ENCODE peak calls at places on chromosomes 11 and 22, in four cellular contexts. K is neural progenitor cell, W is HCT116, L is PC-3. T is an unnamed sample.

GRCh38 chr22:43905681-43906080 is 13.9 kb upstream of the PNPLA5 start:
- DNase-seq in K (no peak), W (no peak), L (no peak), T (no peak)

GRCh38 chr11:115610908-115611307 is 106.7 kb upstream of the CADM1 start:
- DNase-seq in K (no peak), W (no peak), L (no peak), T (no peak)

GRCh38 chr11:73047773-73048371 is 94.2 kb downstream of the FCHSD2 start:
- DNase-seq in K (no peak), W (no peak), L (peak; percentile 26), T (peak; percentile 94)

GRCh38 chr11:85947431-85948272 is 92.5 kb downstream of the CCDC83 start:
- DNase-seq in K (no peak), W (no peak), L (peak; percentile 65), T (no peak)

GRCh38 chr11:40338739-40339138 is 1120.7 kb downstream of the LRRC4C start:
- DNase-seq in K (no peak), W (no peak), L (peak; percentile 31), T (no peak)

GRCh38 chr11:66676931-66677598 is 622 bp downstream of the RBM4B start:
- DNase-seq in K (no peak), W (no peak), L (peak; percentile 24), T (no peak)

GRCh38 chr22:36505998-36506635 is 723 bp downstream of the FOXRED2 start:
- DNase-seq in K (no peak), W (no peak), L (no peak), T (no peak)

GRCh38 chr11:7281083-7281482 is 29.4 kb downstream of the SYT9 start:
- DNase-seq in K (no peak), W (no peak), L (peak; percentile 92), T (no peak)

GRCh38 chr22:41687901-41688364 is 734 bp downstream of the SNU13 start:
- DNase-seq in K (peak; percentile 54), W (no peak), L (peak; percentile 6), T (peak; percentile 52)
- H2AFZ ChIP-seq in K (peak overlapping the region; percentile 18), W (no peak overlapping the region), L (peak overlapping the region; percentile 90), T (peak overlapping the region; percentile 90)

DNA sequence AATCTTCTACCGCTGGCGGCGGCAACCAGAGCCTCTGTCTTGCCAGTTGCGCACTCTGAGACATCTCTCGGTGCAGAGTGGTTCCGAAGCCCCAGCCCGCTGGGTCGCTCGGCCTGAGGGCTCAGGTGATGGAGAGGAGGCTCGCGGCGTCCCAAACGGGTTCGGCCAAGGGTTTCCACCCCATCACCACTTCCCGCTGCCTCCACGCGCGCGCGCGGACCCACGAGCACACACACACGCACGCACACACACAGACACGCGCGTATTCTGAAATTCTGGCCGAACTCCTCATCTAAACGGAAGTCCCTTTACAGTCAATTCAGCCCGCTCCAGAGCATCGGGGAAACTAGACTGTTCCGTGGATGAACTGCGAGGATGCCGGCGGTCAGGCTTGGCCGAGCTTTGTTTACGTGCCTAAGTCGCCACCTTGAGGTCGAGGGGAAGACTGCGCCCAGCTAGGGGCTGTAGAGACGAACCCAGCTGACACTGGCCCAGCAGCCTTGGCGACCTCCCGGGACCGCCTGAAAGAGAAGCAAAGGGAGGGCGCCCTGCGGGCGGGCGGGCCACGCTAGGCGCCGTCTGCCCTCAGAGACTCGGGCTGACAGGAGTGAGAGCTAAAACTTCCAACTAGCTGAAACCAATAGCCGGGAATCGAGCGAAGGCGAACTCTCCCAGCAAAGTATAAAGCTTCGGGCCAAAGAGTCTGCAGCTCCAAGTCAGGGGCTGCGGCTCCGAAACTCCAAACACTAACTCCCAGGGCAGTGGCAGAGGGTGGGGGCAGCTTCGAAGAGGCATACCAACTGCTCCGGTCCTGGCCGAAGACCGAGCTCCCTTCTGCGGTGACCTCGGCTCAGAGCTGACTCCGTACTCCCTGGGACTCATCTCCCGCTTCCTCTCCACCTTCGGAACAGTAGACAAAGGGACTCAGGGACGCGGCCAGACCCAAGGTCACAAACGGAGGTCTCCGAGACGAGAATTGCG is 124.8 kb upstream of the C11orf58 start:
- DNase-seq in K (peak; percentile 96), W (peak; percentile 61), L (peak; percentile 84), T (peak; percentile 64)
- H3K27ac ChIP-seq in K (no peak overlapping the region), W (no peak overlapping the region), L (no peak overlapping the region), T (no peak overlapping the region)

GRCh38 chr11:69892237-69892985 is 73.2 kb upstream of the FGF3 start:
- DNase-seq in K (peak; percentile 65), W (no peak), L (no peak), T (no peak)
- TF ChIP-seq EZH2phosphoT487 in K (no peak), W (no peak), L (no peak), T (no peak)

GRCh38 chr11:9263840-9264380 is 1.2 kb downstream of the DENND5A start:
- DNase-seq in K (no peak), W (no peak), L (no peak), T (peak; percentile 24)
- H2AFZ ChIP-seq in K (no peak overlapping the region), W (no peak overlapping the region), L (peak overlapping the region; percentile 80), T (peak overlapping the region; percentile 35)

DNA sequence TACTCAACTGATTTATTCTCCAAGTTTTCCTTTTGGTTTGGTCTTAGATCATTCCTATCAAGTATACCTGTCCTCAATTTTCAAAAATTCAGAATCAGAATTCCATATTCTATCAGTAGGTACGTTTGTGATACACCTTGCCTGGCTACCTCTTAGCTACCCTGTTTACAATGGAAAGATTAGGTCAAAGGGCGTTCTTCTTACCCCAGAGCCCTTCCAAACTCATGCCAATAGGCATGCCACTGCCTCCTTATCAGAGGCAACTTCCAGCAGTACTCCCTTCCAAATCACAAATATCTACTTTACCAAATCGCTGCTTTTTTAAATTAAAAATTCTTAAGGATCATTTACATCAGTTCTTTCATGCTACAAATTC is 1.0 kb downstream of the PATL1 start:
- DNase-seq in K (peak; percentile 4), W (no peak), L (no peak), T (no peak)
- H3K27ac ChIP-seq in K (peak overlapping the region; percentile 98), W (no peak overlapping the region), L (peak overlapping the region; percentile 40), T (peak overlapping the region; percentile 47)

T was measured in OCI-LY7.